ENCODE peak calls at places on chromosome X, in eight cellular contexts. One of them, this sample, is unnamed. For H3K9me3, the result is how much of the 10 kb centered on the place peaks cover.

GRCh38 chrX:420496-421223 is 34.0 kb upstream of the PPP2R3B start:
- DNase-seq in PC-3: no peak
- DNase-seq in gastrocnemius medialis: no peak
- DNase-seq in tibial artery: no peak
- DNase-seq in hepatocyte: no peak
- DNase-seq in lung: no peak
- DNase-seq in aorta: peak
- DNase-seq in heart left ventricle: no peak
- DNase-seq in this sample: no peak

GRCh38 chrX:150363561-150364346 is 637 bp downstream of the MAMLD1 start:
- DNase-seq in heart left ventricle: no peak
- DNase-seq in PC-3: peak
- DNase-seq in tibial artery: no peak
- DNase-seq in hepatocyte: peak
- DNase-seq in lung: peak
- DNase-seq in aorta: peak
- DNase-seq in gastrocnemius medialis: no peak
- DNase-seq in this sample: no peak

GRCh38 chrX:68183612-68184214 is 249.6 kb downstream of the OPHN1 start:
- DNase-seq in gastrocnemius medialis: no peak
- DNase-seq in PC-3: peak
- DNase-seq in lung: no peak
- DNase-seq in tibial artery: no peak
- DNase-seq in heart left ventricle: no peak
- DNase-seq in aorta: no peak
- DNase-seq in hepatocyte: peak
- DNase-seq in this sample: no peak

GRCh38 chrX:123860506-123860840 is 620 bp downstream of the XIAP start:
- DNase-seq in heart left ventricle: no peak
- DNase-seq in PC-3: peak
- DNase-seq in lung: no peak
- DNase-seq in tibial artery: no peak
- DNase-seq in aorta: no peak
- DNase-seq in hepatocyte: no peak
- DNase-seq in gastrocnemius medialis: no peak
- DNase-seq in this sample: no peak

GRCh38 chrX:131869182-131869581 is 153.9 kb upstream of the STK26 start:
- DNase-seq in PC-3: no peak
- DNase-seq in tibial artery: no peak
- DNase-seq in gastrocnemius medialis: no peak
- DNase-seq in hepatocyte: no peak
- DNase-seq in lung: no peak
- DNase-seq in aorta: no peak
- DNase-seq in heart left ventricle: no peak
- DNase-seq in this sample: no peak

GRCh38 chrX:14697453-14697852 is 168.1 kb downstream of the GLRA2 start:
- DNase-seq in heart left ventricle: no peak
- DNase-seq in aorta: peak
- DNase-seq in PC-3: peak
- DNase-seq in gastrocnemius medialis: no peak
- DNase-seq in lung: no peak
- DNase-seq in tibial artery: peak
- DNase-seq in hepatocyte: peak
- DNase-seq in this sample: no peak

GRCh38 chrX:106286053-106286650 is 118.0 kb downstream of the PWWP3B start:
- DNase-seq in gastrocnemius medialis: no peak
- DNase-seq in lung: no peak
- DNase-seq in PC-3: peak
- DNase-seq in tibial artery: no peak
- DNase-seq in hepatocyte: peak
- DNase-seq in aorta: no peak
- DNase-seq in heart left ventricle: no peak
- DNase-seq in this sample: no peak

GRCh38 chrX:12610079-12610478 is 181.1 kb upstream of the PRPS2 start:
- DNase-seq in PC-3: peak
- DNase-seq in tibial artery: no peak
- DNase-seq in heart left ventricle: no peak
- DNase-seq in gastrocnemius medialis: no peak
- DNase-seq in aorta: no peak
- DNase-seq in hepatocyte: no peak
- DNase-seq in lung: no peak
- DNase-seq in this sample: no peak

GRCh38 chrX:55056820-55057690 is 17.8 kb upstream of the PAGE2B start:
- DNase-seq in gastrocnemius medialis: no peak
- DNase-seq in heart left ventricle: no peak
- DNase-seq in hepatocyte: no peak
- DNase-seq in tibial artery: no peak
- DNase-seq in PC-3: peak
- DNase-seq in aorta: no peak
- DNase-seq in lung: no peak
- DNase-seq in this sample: no peak

GRCh38 chrX:49260221-49260985 is 4.1 kb downstream of the FOXP3 start:
- DNase-seq in hepatocyte: no peak
- DNase-seq in aorta: no peak
- DNase-seq in PC-3: no peak
- DNase-seq in lung: no peak
- DNase-seq in gastrocnemius medialis: no peak
- DNase-seq in heart left ventricle: no peak
- DNase-seq in tibial artery: no peak
- DNase-seq in this sample: no peak

GRCh38 chrX:7133036-7133412 is 14.5 kb upstream of the STS start:
- DNase-seq in aorta: no peak
- DNase-seq in tibial artery: no peak
- DNase-seq in hepatocyte: no peak
- DNase-seq in lung: peak
- DNase-seq in heart left ventricle: peak
- DNase-seq in PC-3: no peak
- DNase-seq in gastrocnemius medialis: no peak
- DNase-seq in this sample: no peak

GRCh38 chrX:30935985-30936384 is 46.9 kb upstream of the TAB3 start:
- DNase-seq in hepatocyte: peak
- DNase-seq in PC-3: peak
- DNase-seq in lung: no peak
- DNase-seq in aorta: peak
- DNase-seq in tibial artery: no peak
- DNase-seq in heart left ventricle: no peak
- DNase-seq in gastrocnemius medialis: no peak
- DNase-seq in this sample: no peak

GRCh38 chrX:142977128-142977914 is 48.4 kb upstream of the SPANXN4 start:
- DNase-seq in PC-3: no peak
- DNase-seq in gastrocnemius medialis: no peak
- DNase-seq in tibial artery: no peak
- DNase-seq in hepatocyte: no peak
- DNase-seq in aorta: no peak
- DNase-seq in heart left ventricle: no peak
- DNase-seq in lung: no peak
- DNase-seq in this sample: no peak

GRCh38 chrX:111857534-111857933 is 18.4 kb upstream of the TRPC5OS start:
- DNase-seq in lung: no peak
- DNase-seq in hepatocyte: no peak
- DNase-seq in aorta: no peak
- DNase-seq in PC-3: no peak
- DNase-seq in gastrocnemius medialis: no peak
- DNase-seq in tibial artery: no peak
- DNase-seq in heart left ventricle: no peak
- DNase-seq in this sample: no peak

GRCh38 chrX:44989995-44990770 is 117.2 kb downstream of the KDM6A start:
- DNase-seq in tibial artery: no peak
- DNase-seq in lung: no peak
- DNase-seq in heart left ventricle: no peak
- DNase-seq in gastrocnemius medialis: no peak
- DNase-seq in aorta: no peak
- DNase-seq in PC-3: no peak
- DNase-seq in hepatocyte: no peak
- DNase-seq in this sample: no peak

GRCh38 chrX:102155806-102156179 is at the start of gene BEX5:
- DNase-seq in heart left ventricle: peak
- DNase-seq in gastrocnemius medialis: peak
- DNase-seq in lung: peak
- DNase-seq in aorta: peak
- DNase-seq in hepatocyte: peak
- DNase-seq in PC-3: peak
- DNase-seq in tibial artery: peak
- DNase-seq in this sample: no peak

GRCh38 chrX:71253253-71254091 is 468 bp downstream of the ZMYM3 start:
- DNase-seq in hepatocyte: peak
- DNase-seq in heart left ventricle: no peak
- DNase-seq in aorta: peak
- DNase-seq in tibial artery: no peak
- DNase-seq in lung: no peak
- DNase-seq in gastrocnemius medialis: peak
- DNase-seq in PC-3: peak
- DNase-seq in this sample: peak

GRCh38 chrX:119423631-119424030 is 24.5 kb downstream of the SLC25A43 start:
- DNase-seq in lung: no peak
- DNase-seq in heart left ventricle: no peak
- DNase-seq in tibial artery: no peak
- DNase-seq in hepatocyte: no peak
- DNase-seq in gastrocnemius medialis: no peak
- DNase-seq in PC-3: no peak
- DNase-seq in aorta: no peak
- DNase-seq in this sample: no peak

GRCh38 chrX:105564536-105564935 is 257.8 kb upstream of the NRK start:
- DNase-seq in PC-3: peak
- DNase-seq in tibial artery: no peak
- DNase-seq in lung: no peak
- DNase-seq in gastrocnemius medialis: no peak
- DNase-seq in aorta: no peak
- DNase-seq in hepatocyte: no peak
- DNase-seq in heart left ventricle: no peak
- DNase-seq in this sample: no peak

GRCh38 chrX:19578956-19579355 is 63.6 kb upstream of the MAP3K15 start:
- DNase-seq in hepatocyte: no peak
- DNase-seq in heart left ventricle: peak
- DNase-seq in lung: no peak
- DNase-seq in aorta: no peak
- DNase-seq in gastrocnemius medialis: no peak
- DNase-seq in tibial artery: no peak
- DNase-seq in PC-3: no peak
- DNase-seq in this sample: no peak
- H3K9me3 ChIP-seq in hepatocyte: under half
- H3K9me3 ChIP-seq in heart left ventricle: under half
- H3K9me3 ChIP-seq in lung: under half
- H3K9me3 ChIP-seq in aorta: under half
- H3K9me3 ChIP-seq in gastrocnemius medialis: under half
- H3K9me3 ChIP-seq in tibial artery: under half
- H3K9me3 ChIP-seq in PC-3: under half
- H3K9me3 ChIP-seq in this sample: under half

GRCh38 chrX:33416273-33416805 is 205.0 kb upstream of the DMD start:
- DNase-seq in PC-3: no peak
- DNase-seq in hepatocyte: peak
- DNase-seq in lung: peak
- DNase-seq in aorta: no peak
- DNase-seq in tibial artery: no peak
- DNase-seq in heart left ventricle: no peak
- DNase-seq in gastrocnemius medialis: no peak
- DNase-seq in this sample: no peak
- H3K9me3 ChIP-seq in PC-3: under half
- H3K9me3 ChIP-seq in hepatocyte: under half
- H3K9me3 ChIP-seq in lung: under half
- H3K9me3 ChIP-seq in aorta: under half
- H3K9me3 ChIP-seq in tibial artery: under half
- H3K9me3 ChIP-seq in heart left ventricle: under half
- H3K9me3 ChIP-seq in gastrocnemius medialis: under half
- H3K9me3 ChIP-seq in this sample: under half

GRCh38 chrX:146881521-146881920 is 67.0 kb upstream of the CXorf51A start:
- DNase-seq in aorta: no peak
- DNase-seq in PC-3: no peak
- DNase-seq in lung: no peak
- DNase-seq in hepatocyte: no peak
- DNase-seq in tibial artery: no peak
- DNase-seq in gastrocnemius medialis: no peak
- DNase-seq in heart left ventricle: no peak
- DNase-seq in this sample: no peak
- H3K9me3 ChIP-seq in aorta: under half
- H3K9me3 ChIP-seq in PC-3: under half
- H3K9me3 ChIP-seq in lung: under half
- H3K9me3 ChIP-seq in hepatocyte: under half
- H3K9me3 ChIP-seq in tibial artery: under half
- H3K9me3 ChIP-seq in gastrocnemius medialis: under half
- H3K9me3 ChIP-seq in heart left ventricle: under half
- H3K9me3 ChIP-seq in this sample: under half

DNA sequence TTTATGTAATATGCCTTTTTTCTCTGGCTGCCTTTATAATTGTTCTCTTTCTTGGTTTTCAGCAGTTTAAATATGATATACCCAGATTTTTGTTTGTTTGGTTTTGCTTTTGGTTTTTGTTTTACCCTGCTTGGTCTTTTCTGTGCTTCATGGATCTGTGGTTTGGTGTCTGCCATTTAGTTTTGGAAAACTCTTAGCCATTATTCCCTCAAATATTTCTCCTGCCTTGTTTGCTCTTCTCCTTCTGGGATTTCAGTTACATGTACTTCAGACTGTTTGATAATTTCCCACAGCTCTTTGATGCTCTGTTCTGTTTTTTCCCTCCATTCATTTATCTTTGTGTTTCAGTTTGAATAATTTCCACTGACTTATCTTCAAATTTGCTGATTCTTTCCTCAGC is 223.1 kb upstream of the BCOR start:
- DNase-seq in heart left ventricle: no peak
- DNase-seq in gastrocnemius medialis: no peak
- DNase-seq in tibial artery: no peak
- DNase-seq in lung: no peak
- DNase-seq in hepatocyte: no peak
- DNase-seq in aorta: no peak
- DNase-seq in PC-3: no peak
- DNase-seq in this sample: no peak
- H3K9me3 ChIP-seq in heart left ventricle: under half
- H3K9me3 ChIP-seq in gastrocnemius medialis: under half
- H3K9me3 ChIP-seq in tibial artery: half or more
- H3K9me3 ChIP-seq in lung: under half
- H3K9me3 ChIP-seq in hepatocyte: under half
- H3K9me3 ChIP-seq in aorta: under half
- H3K9me3 ChIP-seq in PC-3: under half
- H3K9me3 ChIP-seq in this sample: under half

This sample was measured in tibial nerve.